ENCODE peak calls at places on chromosomes 1 and 21, in six cellular contexts. W, S, R, N, A and T are unnamed samples.

GRCh38 chr21:44300262-44300959 is 558 bp downstream of the PFKL start:
- DNase-seq in W (peak; percentile 80), S (peak; percentile 63), R (peak; percentile 88), N (peak; percentile 49), A (peak; percentile 69), T (peak; percentile 57)

GRCh38 chr21:42315296-42315891 is at the start of gene TFF3:
- DNase-seq in W (no peak), S (peak; percentile 11), R (no peak), N (no peak), A (peak; percentile 15), T (peak; percentile 16)

GRCh38 chr1:9443913-9444445 is 95.3 kb upstream of the SLC25A33 start:
- DNase-seq in W (no peak), S (no peak), R (no peak), N (no peak), A (no peak), T (no peak)

GRCh38 chr21:39454949-39455668 is 3.3 kb downstream of the SH3BGR start:
- DNase-seq in W (peak; percentile 50), S (no peak), R (no peak), N (no peak), A (no peak), T (no peak)

GRCh38 chr1:200895801-200896570 is 1.3 kb downstream of the INAVA start:
- DNase-seq in W (no peak), S (peak; percentile 9), R (no peak), N (no peak), A (no peak), T (no peak)

GRCh38 chr1:230550428-230550827 is 91.9 kb upstream of the COG2 start:
- DNase-seq in W (no peak), S (peak; percentile 36), R (no peak), N (no peak), A (peak; percentile 58), T (peak; percentile 51)

GRCh38 chr1:66439028-66439427 is 94.9 kb upstream of the SGIP1 start:
- DNase-seq in W (no peak), S (peak; percentile 82), R (no peak), N (no peak), A (peak; percentile 6), T (no peak)

GRCh38 chr1:224198572-224198971 is 15.5 kb downstream of the DEGS1 start:
- DNase-seq in W (no peak), S (no peak), R (no peak), N (no peak), A (no peak), T (no peak)

GRCh38 chr1:8077120-8077573 is 51.0 kb upstream of the ERRFI1 start:
- DNase-seq in W (peak; percentile 77), S (peak; percentile 95), R (peak; percentile 63), N (no peak), A (peak; percentile 98), T (peak; percentile 97)

GRCh38 chr1:235500971-235501540 is 3.2 kb downstream of the B3GALNT2 start:
- DNase-seq in W (no peak), S (peak; percentile 56), R (no peak), N (no peak), A (peak; percentile 64), T (no peak)

GRCh38 chr1:198601936-198602889 is 36.6 kb upstream of the PTPRC start:
- DNase-seq in W (no peak), S (no peak), R (no peak), N (no peak), A (peak; percentile 88), T (peak; percentile 14)

GRCh38 chr1:240768979-240769378 is 157.0 kb upstream of the GREM2 start:
- DNase-seq in W (no peak), S (no peak), R (no peak), N (no peak), A (peak; percentile 32), T (no peak)

GRCh38 chr1:151166506-151166956 is 587 bp downstream of the SCNM1 start:
- DNase-seq in W (no peak), S (peak; percentile 87), R (no peak), N (no peak), A (peak; percentile 78), T (peak; percentile 82)

GRCh38 chr1:219567341-219567947 is 45.5 kb downstream of the ZC3H11B start:
- DNase-seq in W (no peak), S (peak; percentile 52), R (no peak), N (no peak), A (peak; percentile 66), T (peak; percentile 37)

GRCh38 chr21:43913928-43914327 is 48.9 kb downstream of the AGPAT3 start:
- DNase-seq in W (peak; percentile 79), S (no peak), R (peak; percentile 64), N (no peak), A (peak; percentile 21), T (peak; percentile 38)